ENCODE peak calls at places on chromosomes 16 and 17, in eight cellular contexts. W is A549, O is testis, U is prostate gland, M is spleen, R is stomach, F is heart left ventricle, D is transverse colon. S is an unnamed sample.

GRCh38 chr17:29722411-29723198 is 99.9 kb upstream of the CORO6 start:
- DNase-seq in W (no peak), O (peak), U (peak), M (no peak), R (no peak), F (peak), D (peak), S (no peak)

GRCh38 chr16:68707341-68708152 is 29.5 kb upstream of the CDH1 start:
- DNase-seq in W (peak), O (peak), U (peak), M (no peak), R (peak), F (no peak), D (peak), S (no peak)

GRCh38 chr16:84180519-84181140 is 6.2 kb downstream of the TAF1C start:
- DNase-seq in W (no peak), O (no peak), U (no peak), M (no peak), R (no peak), F (no peak), D (no peak), S (no peak)

GRCh38 chr16:30768583-30769181 is 6.6 kb downstream of the RNF40 start:
- DNase-seq in W (no peak), O (no peak), U (no peak), M (peak), R (no peak), F (peak), D (no peak), S (peak)

GRCh38 chr17:2089021-2089422 is 34.1 kb downstream of the HIC1 start:
- DNase-seq in W (no peak), O (no peak), U (no peak), M (peak), R (no peak), F (no peak), D (no peak), S (no peak)

GRCh38 chr17:15909481-15909991 is 35.4 kb upstream of the ADORA2B start:
- DNase-seq in W (peak), O (peak), U (no peak), M (no peak), R (peak), F (peak), D (no peak), S (no peak)

GRCh38 chr16:10121496-10121895 is 60.7 kb downstream of the GRIN2A start:
- DNase-seq in W (no peak), O (no peak), U (no peak), M (no peak), R (no peak), F (no peak), D (no peak), S (no peak)

GRCh38 chr16:76486740-76487139 is 209.5 kb downstream of the CNTNAP4 start:
- DNase-seq in W (no peak), O (no peak), U (no peak), M (no peak), R (no peak), F (no peak), D (no peak), S (no peak)

GRCh38 chr17:17943281-17943984 is 28.8 kb downstream of the TOM1L2 start:
- DNase-seq in W (no peak), O (no peak), U (no peak), M (no peak), R (no peak), F (no peak), D (no peak), S (no peak)

GRCh38 chr17:33977729-33978514 is 277.2 kb upstream of the CCL2 start:
- DNase-seq in W (no peak), O (no peak), U (no peak), M (no peak), R (no peak), F (no peak), D (no peak), S (no peak)

GRCh38 chr16:85935957-85936760 is 37.2 kb downstream of the IRF8 start:
- DNase-seq in W (no peak), O (no peak), U (no peak), M (peak), R (no peak), F (no peak), D (peak), S (no peak)

GRCh38 chr17:29560306-29560705 is 6.5 kb downstream of the ABHD15 start:
- DNase-seq in W (no peak), O (no peak), U (no peak), M (peak), R (no peak), F (no peak), D (no peak), S (no peak)

GRCh38 chr17:48484256-48484655 is 46.6 kb downstream of the HOXB1 start:
- DNase-seq in W (no peak), O (no peak), U (no peak), M (no peak), R (no peak), F (no peak), D (no peak), S (no peak)

GRCh38 chr17:43790311-43790940 is 10.2 kb downstream of the CFAP97D1 start:
- DNase-seq in W (no peak), O (no peak), U (peak), M (no peak), R (no peak), F (no peak), D (no peak), S (no peak)

GRCh38 chr16:1494711-1495110 is 1.6 kb downstream of the TELO2 start:
- DNase-seq in W (no peak), O (no peak), U (no peak), M (peak), R (no peak), F (peak), D (no peak), S (no peak)

GRCh38 chr16:30609002-30609927 is 924 bp downstream of the ZNF689 start:
- DNase-seq in W (peak), O (peak), U (peak), M (peak), R (peak), F (peak), D (peak), S (peak)

GRCh38 chr17:45261577-45262515 is at the start of gene SPATA32:
- DNase-seq in W (no peak), O (peak), U (peak), M (peak), R (peak), F (peak), D (peak), S (peak)

GRCh38 chr17:28737316-28737715 is 6.5 kb upstream of the TRAF4 start:
- DNase-seq in W (no peak), O (no peak), U (no peak), M (no peak), R (no peak), F (no peak), D (no peak), S (no peak)

DNA sequence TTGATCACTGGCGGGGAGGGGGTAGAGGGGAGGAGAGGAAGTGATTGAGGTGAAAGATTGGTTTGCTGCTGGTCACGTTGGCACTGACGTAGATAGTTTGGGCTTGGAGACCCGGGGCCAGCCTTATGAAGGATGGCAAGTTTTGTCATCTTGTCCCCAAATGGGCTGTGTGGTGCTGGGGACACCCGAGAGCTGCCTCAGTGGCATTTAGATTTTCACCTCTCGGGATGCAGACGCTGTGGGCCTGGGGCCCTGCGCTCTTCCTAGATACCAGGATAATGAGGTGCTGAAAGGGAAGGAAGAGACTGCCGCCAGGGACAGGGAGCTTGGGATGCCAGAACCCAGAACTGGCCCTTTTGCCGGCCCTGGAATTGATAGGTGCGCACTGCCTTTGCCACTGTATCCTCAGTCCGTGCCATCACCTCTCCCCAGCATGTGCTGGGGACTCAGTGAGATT is 1.4 kb upstream of the SOCS3 start:
- DNase-seq in W (no peak), O (no peak), U (no peak), M (no peak), R (no peak), F (no peak), D (no peak), S (no peak)
- H3K4me3 ChIP-seq in W (no peak), O (no peak), U (no peak), M (no peak), R (peak), F (no peak), D (no peak), S (no peak)

DNA sequence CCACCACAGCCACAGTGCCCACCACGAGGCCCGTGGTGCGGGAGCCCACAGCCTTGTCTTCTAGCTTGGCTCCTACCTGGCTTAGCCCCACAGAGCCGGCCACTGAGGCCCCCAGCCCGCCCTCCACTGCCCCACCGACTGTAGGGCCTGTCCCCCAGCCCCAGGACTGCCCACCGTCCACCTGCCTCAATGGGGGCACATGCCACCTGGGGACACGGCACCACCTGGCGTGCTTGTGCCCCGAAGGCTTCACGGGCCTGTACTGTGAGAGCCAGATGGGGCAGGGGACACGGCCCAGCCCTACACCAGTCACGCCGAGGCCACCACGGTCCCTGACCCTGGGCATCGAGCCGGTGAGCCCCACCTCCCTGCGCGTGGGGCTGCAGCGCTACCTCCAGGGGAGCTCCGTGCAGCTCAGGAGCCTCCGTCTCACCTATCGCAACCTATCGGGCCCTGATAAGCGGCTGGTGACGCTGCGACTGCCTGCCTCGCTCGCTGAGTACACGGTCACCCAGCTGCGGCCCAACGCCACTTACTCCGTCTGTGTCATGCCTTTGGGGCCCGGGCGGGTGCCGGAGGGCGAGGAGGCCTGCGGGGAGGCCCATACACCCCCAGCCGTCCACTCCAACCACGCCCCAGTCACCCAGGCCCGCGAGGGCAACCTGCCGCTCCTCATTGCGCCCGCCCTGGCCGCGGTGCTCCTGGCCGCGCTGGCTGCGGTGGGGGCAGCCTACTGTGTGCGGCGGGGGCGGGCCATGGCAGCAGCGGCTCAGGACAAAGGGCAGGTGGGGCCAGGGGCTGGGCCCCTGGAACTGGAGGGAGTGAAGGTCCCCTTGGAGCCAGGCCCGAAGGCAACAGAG is 10.5 kb downstream of the VASN start:
- DNase-seq in W (no peak), O (no peak), U (no peak), M (no peak), R (no peak), F (no peak), D (no peak), S (no peak)
- H3K27ac ChIP-seq in W (no peak), O (no peak), U (no peak), M (no peak), R (peak), F (no peak), D (no peak), S (no peak)

GRCh38 chr17:75515229-75515522 is 161 bp downstream of the CASKIN2 start:
- DNase-seq in W (no peak), O (no peak), U (no peak), M (no peak), R (no peak), F (no peak), D (no peak), S (no peak)
- TF ChIP-seq POLR2A in W (peak), O (no peak), U (peak), M (no peak), R (no peak), F (no peak), D (no peak), S (peak)

DNA sequence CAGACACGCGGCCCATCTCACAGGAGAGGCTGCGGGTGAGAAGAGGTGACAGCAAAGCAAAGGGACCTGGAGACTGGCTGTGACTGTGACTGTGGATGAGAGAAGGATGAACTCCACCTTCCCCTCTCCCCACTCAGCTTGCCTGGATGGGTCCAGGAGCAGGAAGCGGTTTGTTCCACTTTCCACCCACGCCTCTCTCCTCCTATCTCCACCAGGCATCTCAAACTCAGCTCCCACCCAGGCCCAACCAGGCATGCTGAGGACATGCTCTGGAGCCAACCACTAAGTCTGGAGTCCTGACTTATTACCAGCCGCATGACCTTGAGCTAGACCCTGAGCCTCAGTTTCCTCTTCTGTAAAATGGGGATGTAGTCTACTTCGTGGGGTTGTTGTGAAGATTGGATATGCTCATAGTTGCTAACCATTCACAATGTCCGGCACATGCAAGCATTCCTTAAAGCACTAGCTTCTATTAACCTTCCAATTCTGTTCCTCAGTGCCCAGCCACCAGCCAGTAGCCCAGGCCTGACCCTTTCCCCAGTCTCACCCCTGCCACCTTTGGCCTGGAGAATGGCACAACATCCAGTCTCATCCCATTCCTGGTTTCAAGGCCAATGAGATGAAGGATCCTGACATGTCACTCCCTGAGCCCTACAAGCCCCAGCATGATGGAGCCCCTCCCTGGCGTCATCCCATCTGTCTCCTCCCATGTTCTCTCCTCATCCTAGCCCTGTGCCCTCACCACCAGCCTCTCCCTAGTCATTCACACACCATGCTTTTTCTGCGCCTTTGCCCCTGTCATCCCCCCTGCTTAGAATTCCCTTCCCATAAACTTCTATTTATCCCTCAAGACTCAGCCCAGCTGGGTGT is 2.3 kb downstream of the GAS2L2 start:
- DNase-seq in W (no peak), O (no peak), U (no peak), M (no peak), R (no peak), F (no peak), D (no peak), S (no peak)
- H3K4me3 ChIP-seq in W (no peak), O (no peak), U (no peak), M (no peak), R (no peak), F (no peak), D (no peak), S (no peak)

DNA sequence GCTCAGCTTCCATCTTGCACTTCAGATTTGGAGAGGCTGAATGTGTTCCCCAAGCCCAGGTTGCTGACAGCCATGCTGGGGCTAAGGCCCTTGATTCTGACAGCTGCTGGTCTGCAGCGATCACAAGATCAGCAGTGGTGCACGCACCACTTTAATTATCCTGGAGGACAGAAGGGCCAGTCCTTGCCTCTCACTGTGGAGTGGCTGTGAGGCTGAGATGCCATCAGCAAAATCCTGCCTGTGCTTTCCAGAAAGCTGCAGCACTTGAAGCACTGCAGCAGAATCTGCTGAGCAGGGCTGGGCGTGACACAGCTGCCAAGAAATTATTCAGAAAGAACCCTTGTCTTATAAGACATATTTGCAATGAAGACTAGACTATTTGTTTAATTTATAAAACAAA is 37.1 kb downstream of the NUP93 start:
- DNase-seq in W (no peak), O (no peak), U (no peak), M (no peak), R (no peak), F (no peak), D (no peak), S (no peak)
- H3K27ac ChIP-seq in W (no peak), O (no peak), U (no peak), M (no peak), R (no peak), F (no peak), D (no peak), S (no peak)

DNA sequence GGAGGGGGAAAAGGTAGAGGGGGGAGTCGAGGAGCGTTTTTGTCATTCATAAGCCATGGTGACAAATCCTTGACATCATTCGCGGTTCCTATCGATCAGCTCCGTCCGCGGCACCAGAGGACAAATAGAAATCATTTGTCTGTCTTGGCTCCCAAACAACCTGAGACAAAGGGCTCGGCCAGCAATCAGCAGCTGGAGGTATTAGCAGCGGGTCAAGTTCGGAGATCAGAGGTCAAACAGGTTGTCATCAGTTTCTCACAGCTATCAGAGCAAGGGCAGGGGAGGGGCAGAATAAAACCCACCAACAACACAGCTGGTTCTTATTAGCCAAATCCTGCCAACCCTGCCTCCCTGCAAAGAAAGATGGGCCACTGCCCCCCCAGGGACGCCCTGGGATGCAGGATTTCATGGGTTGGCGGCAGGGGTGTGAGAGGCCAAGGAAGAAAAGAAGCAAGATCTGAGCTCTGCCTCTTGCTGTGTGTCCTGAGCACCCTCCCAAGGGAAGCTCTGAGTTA is 145.3 kb upstream of the LHX1 start:
- DNase-seq in W (no peak), O (no peak), U (no peak), M (no peak), R (no peak), F (no peak), D (no peak), S (peak)
- TF ChIP-seq POLR2A in W (no peak), O (no peak), U (no peak), M (no peak), R (no peak), F (no peak), D (no peak), S (no peak)